ENCODE peak calls at places on chromosomes 2 and 18, in seven cellular contexts. B is T-helper 2 cell treated with Interferon-gamma antibody and Interleukin-4, amounts not matched to agents 5 μg/mL and 100 μg/mL, for 36 hours; T is ELR; Y is A549; A is NCI-H1105; N is kidney tubule cell; G is SK-N-SH. M is an unnamed sample.

GRCh38 chr2:108492364-108492763 is 41.9 kb upstream of the LIMS1 start:
- DNase-seq in G (no peak), B (no peak), T (peak; percentile 93), N (peak; percentile 48), Y (peak; percentile 88), A (no peak), M (no peak)

GRCh38 chr2:214577769-214578168 is 166.9 kb downstream of the VWC2L start:
- DNase-seq in T (peak; percentile 30), B (no peak), N (peak; percentile 24), A (no peak), G (no peak), Y (no peak), M (no peak)

GRCh38 chr18:76446746-76447267 is 48.2 kb downstream of the ZNF516 start:
- DNase-seq in N (no peak), B (no peak), Y (no peak), G (no peak), T (no peak), A (no peak), M (no peak)

GRCh38 chr18:34707670-34708069 is 2.4 kb upstream of the DTNA start:
- DNase-seq in B (no peak), T (peak; percentile 94), Y (peak; percentile 35), G (no peak), N (peak; percentile 87), A (peak; percentile 83), M (no peak)

GRCh38 chr18:60196818-60197217 is 175.8 kb downstream of the MC4R start:
- DNase-seq in N (no peak), A (no peak), Y (no peak), B (no peak), G (no peak), T (no peak), M (no peak)

GRCh38 chr2:187377335-187377734 is 70.7 kb downstream of the CALCRL start:
- DNase-seq in Y (no peak), T (no peak), G (no peak), N (no peak), B (no peak), A (no peak), M (no peak)

GRCh38 chr18:57054891-57055290 is 92.0 kb upstream of the BOD1L2 start:
- DNase-seq in Y (no peak), B (no peak), N (peak; percentile 6), G (no peak), A (no peak), T (peak; percentile 10), M (no peak)

GRCh38 chr2:118224144-118224887 is 136.0 kb downstream of the INSIG2 start:
- DNase-seq in G (peak; percentile 50), T (no peak), A (no peak), N (peak; percentile 23), Y (no peak), B (peak; percentile 40), M (peak; percentile 72)

GRCh38 chr2:9897796-9898195 is 53.7 kb upstream of the GRHL1 start:
- DNase-seq in G (no peak), Y (no peak), T (no peak), A (no peak), N (peak; percentile 4), B (no peak), M (no peak)

GRCh38 chr18:48541026-48541746 is 2.4 kb downstream of the CTIF start:
- DNase-seq in B (no peak), N (peak; percentile 81), T (peak; percentile 83), G (peak; percentile 76), A (peak; percentile 38), Y (peak; percentile 57), M (peak; percentile 65)

GRCh38 chr2:67581751-67582150 is 184.6 kb downstream of the ETAA1 start:
- DNase-seq in T (peak; percentile 50), A (no peak), B (no peak), G (no peak), N (no peak), Y (no peak), M (no peak)

GRCh38 chr18:3920832-3921231 is 470.9 kb downstream of the TGIF1 start:
- DNase-seq in B (no peak), T (no peak), G (no peak), A (no peak), N (no peak), Y (no peak), M (no peak)